ENCODE peak calls at places on chromosome 17, in seven cellular contexts. One of them, this sample, is unnamed.

GRCh38 chr17:15351925-15352324 is 10.5 kb upstream of the TEKT3 start:
- DNase-seq in transverse colon: peak
- DNase-seq in tibial nerve: no peak
- DNase-seq in stomach: no peak
- DNase-seq in SK-N-SH: no peak
- DNase-seq in A549: peak
- DNase-seq in esophagus muscularis mucosa: no peak
- DNase-seq in this sample: no peak

GRCh38 chr17:79527286-79527685 is 83.6 kb downstream of the RBFOX3 start:
- DNase-seq in transverse colon: no peak
- DNase-seq in tibial nerve: no peak
- DNase-seq in stomach: no peak
- DNase-seq in SK-N-SH: no peak
- DNase-seq in A549: no peak
- DNase-seq in esophagus muscularis mucosa: no peak
- DNase-seq in this sample: no peak

GRCh38 chr17:60971515-60972369 is 294.1 kb downstream of the BCAS3 start:
- DNase-seq in transverse colon: peak
- DNase-seq in tibial nerve: no peak
- DNase-seq in stomach: peak
- DNase-seq in SK-N-SH: peak
- DNase-seq in A549: peak
- DNase-seq in esophagus muscularis mucosa: no peak
- DNase-seq in this sample: no peak

GRCh38 chr17:51118330-51119195 is 2.1 kb downstream of the SPAG9 start:
- DNase-seq in transverse colon: peak
- DNase-seq in tibial nerve: peak
- DNase-seq in stomach: peak
- DNase-seq in SK-N-SH: peak
- DNase-seq in A549: no peak
- DNase-seq in esophagus muscularis mucosa: no peak
- DNase-seq in this sample: no peak

GRCh38 chr17:78272181-78272913 is 40.9 kb downstream of the TMEM235 start:
- DNase-seq in transverse colon: peak
- DNase-seq in tibial nerve: no peak
- DNase-seq in stomach: peak
- DNase-seq in SK-N-SH: peak
- DNase-seq in A549: no peak
- DNase-seq in esophagus muscularis mucosa: no peak
- DNase-seq in this sample: peak

GRCh38 chr17:47810200-47810821 is 11.3 kb downstream of the OSBPL7 start:
- DNase-seq in transverse colon: peak
- DNase-seq in tibial nerve: no peak
- DNase-seq in stomach: peak
- DNase-seq in SK-N-SH: no peak
- DNase-seq in A549: peak
- DNase-seq in esophagus muscularis mucosa: no peak
- DNase-seq in this sample: peak

GRCh38 chr17:81028506-81028858 is 6.5 kb upstream of the BAIAP2 start:
- DNase-seq in transverse colon: no peak
- DNase-seq in tibial nerve: no peak
- DNase-seq in stomach: no peak
- DNase-seq in SK-N-SH: peak
- DNase-seq in A549: no peak
- DNase-seq in esophagus muscularis mucosa: no peak
- DNase-seq in this sample: no peak

GRCh38 chr17:35849469-35850348 is 19.0 kb downstream of the HEATR9 start:
- DNase-seq in transverse colon: peak
- DNase-seq in tibial nerve: no peak
- DNase-seq in stomach: peak
- DNase-seq in SK-N-SH: peak
- DNase-seq in A549: peak
- DNase-seq in esophagus muscularis mucosa: no peak
- DNase-seq in this sample: no peak

GRCh38 chr17:12648498-12648897 is 17.2 kb upstream of the MYOCD start:
- DNase-seq in transverse colon: no peak
- DNase-seq in tibial nerve: no peak
- DNase-seq in stomach: no peak
- DNase-seq in SK-N-SH: no peak
- DNase-seq in A549: no peak
- DNase-seq in esophagus muscularis mucosa: no peak
- DNase-seq in this sample: no peak

GRCh38 chr17:19672009-19672837 is 23.7 kb downstream of the ALDH3A2 start:
- DNase-seq in transverse colon: peak
- DNase-seq in tibial nerve: no peak
- DNase-seq in stomach: peak
- DNase-seq in SK-N-SH: no peak
- DNase-seq in A549: no peak
- DNase-seq in esophagus muscularis mucosa: no peak
- DNase-seq in this sample: peak

GRCh38 chr17:34991606-34992005 is 11.3 kb downstream of the LIG3 start:
- DNase-seq in transverse colon: no peak
- DNase-seq in tibial nerve: no peak
- DNase-seq in stomach: no peak
- DNase-seq in SK-N-SH: no peak
- DNase-seq in A549: no peak
- DNase-seq in esophagus muscularis mucosa: no peak
- DNase-seq in this sample: no peak

GRCh38 chr17:38729368-38729885 is 714 bp upstream of the CISD3 start:
- DNase-seq in transverse colon: no peak
- DNase-seq in tibial nerve: no peak
- DNase-seq in stomach: no peak
- DNase-seq in SK-N-SH: no peak
- DNase-seq in A549: no peak
- DNase-seq in esophagus muscularis mucosa: no peak
- DNase-seq in this sample: no peak

GRCh38 chr17:48002208-48002919 is 31.5 kb downstream of the CDK5RAP3 start:
- DNase-seq in transverse colon: no peak
- DNase-seq in tibial nerve: no peak
- DNase-seq in stomach: no peak
- DNase-seq in SK-N-SH: no peak
- DNase-seq in A549: peak
- DNase-seq in esophagus muscularis mucosa: no peak
- DNase-seq in this sample: no peak

GRCh38 chr17:16463341-16464000 is 28.5 kb downstream of the LRRC75A start:
- DNase-seq in transverse colon: peak
- DNase-seq in tibial nerve: no peak
- DNase-seq in stomach: peak
- DNase-seq in SK-N-SH: peak
- DNase-seq in A549: no peak
- DNase-seq in esophagus muscularis mucosa: no peak
- DNase-seq in this sample: no peak

GRCh38 chr17:16911141-16911937 is 60.6 kb downstream of the TNFRSF13B start:
- DNase-seq in transverse colon: peak
- DNase-seq in tibial nerve: no peak
- DNase-seq in stomach: peak
- DNase-seq in SK-N-SH: no peak
- DNase-seq in A549: no peak
- DNase-seq in esophagus muscularis mucosa: no peak
- DNase-seq in this sample: no peak

GRCh38 chr17:81233811-81234505 is 4.9 kb downstream of the TEPSIN start:
- DNase-seq in transverse colon: no peak
- DNase-seq in tibial nerve: no peak
- DNase-seq in stomach: no peak
- DNase-seq in SK-N-SH: no peak
- DNase-seq in A549: no peak
- DNase-seq in esophagus muscularis mucosa: no peak
- DNase-seq in this sample: no peak

GRCh38 chr17:63222655-63223054 is 223.5 kb downstream of the CYB561 start:
- DNase-seq in transverse colon: no peak
- DNase-seq in tibial nerve: no peak
- DNase-seq in stomach: no peak
- DNase-seq in SK-N-SH: no peak
- DNase-seq in A549: no peak
- DNase-seq in esophagus muscularis mucosa: no peak
- DNase-seq in this sample: no peak

GRCh38 chr17:68195667-68196393 is 52.0 kb upstream of the AMZ2 start:
- DNase-seq in transverse colon: no peak
- DNase-seq in tibial nerve: no peak
- DNase-seq in stomach: no peak
- DNase-seq in SK-N-SH: peak
- DNase-seq in A549: no peak
- DNase-seq in esophagus muscularis mucosa: no peak
- DNase-seq in this sample: no peak

GRCh38 chr17:50533720-50534148 is 1.2 kb downstream of the EPN3 start:
- DNase-seq in transverse colon: peak
- DNase-seq in tibial nerve: peak
- DNase-seq in stomach: peak
- DNase-seq in SK-N-SH: peak
- DNase-seq in A549: no peak
- DNase-seq in esophagus muscularis mucosa: no peak
- DNase-seq in this sample: no peak

GRCh38 chr17:78774956-78775571 is 7.0 kb downstream of the CYTH1 start:
- DNase-seq in transverse colon: peak
- DNase-seq in tibial nerve: no peak
- DNase-seq in stomach: no peak
- DNase-seq in SK-N-SH: no peak
- DNase-seq in A549: no peak
- DNase-seq in esophagus muscularis mucosa: no peak
- DNase-seq in this sample: no peak

GRCh38 chr17:51907041-51907440 is 251.5 kb downstream of the CA10 start:
- DNase-seq in transverse colon: no peak
- DNase-seq in tibial nerve: no peak
- DNase-seq in stomach: no peak
- DNase-seq in SK-N-SH: no peak
- DNase-seq in A549: no peak
- DNase-seq in esophagus muscularis mucosa: no peak
- DNase-seq in this sample: no peak

GRCh38 chr17:20123209-20123608 is 114.0 kb downstream of the SPECC1 start:
- DNase-seq in transverse colon: no peak
- DNase-seq in tibial nerve: no peak
- DNase-seq in stomach: no peak
- DNase-seq in SK-N-SH: no peak
- DNase-seq in A549: no peak
- DNase-seq in esophagus muscularis mucosa: no peak
- DNase-seq in this sample: no peak

GRCh38 chr17:12634789-12635414 is 30.8 kb upstream of the MYOCD start:
- DNase-seq in transverse colon: no peak
- DNase-seq in tibial nerve: no peak
- DNase-seq in stomach: no peak
- DNase-seq in SK-N-SH: no peak
- DNase-seq in A549: no peak
- DNase-seq in esophagus muscularis mucosa: no peak
- DNase-seq in this sample: no peak

DNA sequence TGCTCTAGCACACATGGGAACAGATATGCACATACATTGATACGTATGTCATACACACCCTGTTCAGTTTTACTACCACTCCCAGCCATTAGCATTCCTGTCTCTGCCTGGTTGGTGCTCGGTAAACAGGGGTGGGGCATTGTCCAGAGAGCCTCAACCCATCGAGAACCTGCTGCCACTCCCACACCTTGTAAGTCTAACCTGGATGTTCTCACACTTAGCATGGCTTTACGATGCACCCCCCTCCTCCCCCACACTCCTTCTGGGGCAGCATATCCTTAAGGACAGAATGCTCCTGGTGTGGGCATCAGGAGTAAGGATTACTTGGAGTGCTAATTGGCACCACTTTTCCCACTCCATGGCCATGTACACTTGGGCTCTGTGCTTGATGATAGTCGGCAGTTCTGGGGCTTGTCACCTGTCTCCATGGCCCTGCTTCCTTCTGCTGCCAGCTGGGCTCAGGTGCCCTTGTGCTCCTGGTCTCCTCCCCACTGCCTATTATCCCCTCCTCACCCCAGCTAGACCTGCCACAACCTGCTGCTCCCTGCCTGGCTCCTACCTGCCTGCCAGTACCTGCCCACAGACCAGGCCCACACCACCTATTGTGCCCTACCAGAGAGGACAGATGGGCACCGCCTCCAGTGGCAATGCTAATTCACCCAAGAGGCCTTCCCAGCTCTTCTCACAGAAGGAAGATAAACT is 710 bp upstream of the RAPGEFL1 start:
- DNase-seq in transverse colon: peak
- DNase-seq in tibial nerve: no peak
- DNase-seq in stomach: peak
- DNase-seq in SK-N-SH: no peak
- DNase-seq in A549: no peak
- DNase-seq in esophagus muscularis mucosa: no peak
- DNase-seq in this sample: peak
- H3K27ac ChIP-seq in transverse colon: peak
- H3K27ac ChIP-seq in tibial nerve: no peak
- H3K27ac ChIP-seq in stomach: peak
- H3K27ac ChIP-seq in SK-N-SH: no peak
- H3K27ac ChIP-seq in A549: no peak
- H3K27ac ChIP-seq in esophagus muscularis mucosa: no peak
- H3K27ac ChIP-seq in this sample: peak

GRCh38 chr17:49015924-49016774 is 19.0 kb downstream of the IGF2BP1 start:
- DNase-seq in transverse colon: no peak
- DNase-seq in tibial nerve: no peak
- DNase-seq in stomach: no peak
- DNase-seq in SK-N-SH: no peak
- DNase-seq in A549: peak
- DNase-seq in esophagus muscularis mucosa: peak
- DNase-seq in this sample: no peak

GRCh38 chr17:49018673-49019215 is 21.6 kb downstream of the IGF2BP1 start:
- DNase-seq in transverse colon: no peak
- DNase-seq in tibial nerve: no peak
- DNase-seq in stomach: no peak
- DNase-seq in SK-N-SH: no peak
- DNase-seq in A549: no peak
- DNase-seq in esophagus muscularis mucosa: no peak
- DNase-seq in this sample: no peak

GRCh38 chr17:49018116-49018612 is 21.0 kb downstream of the IGF2BP1 start:
- DNase-seq in transverse colon: no peak
- DNase-seq in tibial nerve: no peak
- DNase-seq in stomach: no peak
- DNase-seq in SK-N-SH: no peak
- DNase-seq in A549: no peak
- DNase-seq in esophagus muscularis mucosa: no peak
- DNase-seq in this sample: no peak

GRCh38 chr17:49015179-49015923 is 18.2 kb downstream of the IGF2BP1 start:
- DNase-seq in transverse colon: no peak
- DNase-seq in tibial nerve: no peak
- DNase-seq in stomach: no peak
- DNase-seq in SK-N-SH: no peak
- DNase-seq in A549: no peak
- DNase-seq in esophagus muscularis mucosa: peak
- DNase-seq in this sample: peak

GRCh38 chr17:49016775-49017463 is 19.7 kb downstream of the IGF2BP1 start:
- DNase-seq in transverse colon: peak
- DNase-seq in tibial nerve: no peak
- DNase-seq in stomach: peak
- DNase-seq in SK-N-SH: peak
- DNase-seq in A549: peak
- DNase-seq in esophagus muscularis mucosa: no peak
- DNase-seq in this sample: no peak
- TF ChIP-seq EP300 in transverse colon: no peak
- TF ChIP-seq EP300 in tibial nerve: no peak
- TF ChIP-seq EP300 in stomach: no peak
- TF ChIP-seq EP300 in SK-N-SH: no peak
- TF ChIP-seq EP300 in A549: no peak
- TF ChIP-seq EP300 in esophagus muscularis mucosa: no peak
- TF ChIP-seq EP300 in this sample: no peak

GRCh38 chr17:46129302-46129701 is 63.9 kb downstream of the KANSL1 start:
- DNase-seq in transverse colon: no peak
- DNase-seq in tibial nerve: no peak
- DNase-seq in stomach: no peak
- DNase-seq in SK-N-SH: no peak
- DNase-seq in A549: no peak
- DNase-seq in esophagus muscularis mucosa: no peak
- DNase-seq in this sample: no peak
- H3K27ac ChIP-seq in transverse colon: no peak
- H3K27ac ChIP-seq in tibial nerve: no peak
- H3K27ac ChIP-seq in stomach: no peak
- H3K27ac ChIP-seq in SK-N-SH: no peak
- H3K27ac ChIP-seq in A549: no peak
- H3K27ac ChIP-seq in esophagus muscularis mucosa: no peak
- H3K27ac ChIP-seq in this sample: no peak

GRCh38 chr17:45227101-45227591 is 5.5 kb downstream of the FMNL1 start:
- DNase-seq in transverse colon: peak
- DNase-seq in tibial nerve: no peak
- DNase-seq in stomach: no peak
- DNase-seq in SK-N-SH: no peak
- DNase-seq in A549: no peak
- DNase-seq in esophagus muscularis mucosa: no peak
- DNase-seq in this sample: no peak
- TF ChIP-seq EP300 in transverse colon: no peak
- TF ChIP-seq EP300 in tibial nerve: no peak
- TF ChIP-seq EP300 in stomach: no peak
- TF ChIP-seq EP300 in SK-N-SH: no peak
- TF ChIP-seq EP300 in A549: no peak
- TF ChIP-seq EP300 in esophagus muscularis mucosa: no peak
- TF ChIP-seq EP300 in this sample: no peak

This sample was measured in suprapubic skin.